ENCODE peak calls at places on chromosomes 12 and 14, in ten cellular contexts. One of them, this sample, is unnamed.

GRCh38 chr14:34633697-34634096 is 3.7 kb upstream of the SNX6 start:
- DNase-seq in stomach: no peak
- DNase-seq in transverse colon: no peak
- DNase-seq in GM12878: no peak
- DNase-seq in esophagus muscularis mucosa: no peak
- DNase-seq in sigmoid colon: no peak
- DNase-seq in GM23338: no peak
- DNase-seq in breast epithelium: no peak
- DNase-seq in K562: no peak
- DNase-seq in HCT116: no peak
- DNase-seq in this sample: no peak

GRCh38 chr12:127386723-127387122 is 880.2 kb upstream of the TMEM132C start:
- DNase-seq in transverse colon: no peak
- DNase-seq in GM23338: no peak
- DNase-seq in breast epithelium: no peak
- DNase-seq in esophagus muscularis mucosa: no peak
- DNase-seq in HCT116: no peak
- DNase-seq in GM12878: no peak
- DNase-seq in K562: no peak
- DNase-seq in sigmoid colon: no peak
- DNase-seq in stomach: no peak
- DNase-seq in this sample: no peak

GRCh38 chr14:21264025-21264801 is 5.0 kb downstream of the HNRNPC start:
- DNase-seq in stomach: no peak
- DNase-seq in sigmoid colon: no peak
- DNase-seq in GM23338: no peak
- DNase-seq in GM12878: peak; percentile 56
- DNase-seq in HCT116: no peak
- DNase-seq in K562: no peak
- DNase-seq in esophagus muscularis mucosa: no peak
- DNase-seq in breast epithelium: no peak
- DNase-seq in transverse colon: no peak
- DNase-seq in this sample: no peak

GRCh38 chr12:3407723-3408122 is 83.3 kb upstream of the PRMT8 start:
- DNase-seq in HCT116: no peak
- DNase-seq in GM12878: no peak
- DNase-seq in breast epithelium: no peak
- DNase-seq in transverse colon: no peak
- DNase-seq in K562: no peak
- DNase-seq in sigmoid colon: no peak
- DNase-seq in esophagus muscularis mucosa: no peak
- DNase-seq in stomach: no peak
- DNase-seq in GM23338: no peak
- DNase-seq in this sample: no peak

GRCh38 chr12:108231109-108231905 is 102.2 kb downstream of the WSCD2 start:
- DNase-seq in GM12878: no peak
- DNase-seq in HCT116: no peak
- DNase-seq in transverse colon: no peak
- DNase-seq in stomach: no peak
- DNase-seq in sigmoid colon: no peak
- DNase-seq in K562: no peak
- DNase-seq in breast epithelium: no peak
- DNase-seq in GM23338: peak; percentile 54
- DNase-seq in esophagus muscularis mucosa: no peak
- DNase-seq in this sample: no peak

GRCh38 chr14:101535232-101535631 is 26.1 kb upstream of the DIO3 start:
- DNase-seq in GM23338: no peak
- DNase-seq in GM12878: no peak
- DNase-seq in sigmoid colon: no peak
- DNase-seq in transverse colon: peak; percentile 27
- DNase-seq in stomach: no peak
- DNase-seq in esophagus muscularis mucosa: no peak
- DNase-seq in breast epithelium: no peak
- DNase-seq in HCT116: no peak
- DNase-seq in K562: no peak
- DNase-seq in this sample: no peak

GRCh38 chr12:68405292-68405900 is 73.2 kb upstream of the MDM1 start:
- DNase-seq in stomach: no peak
- DNase-seq in GM23338: no peak
- DNase-seq in transverse colon: no peak
- DNase-seq in GM12878: no peak
- DNase-seq in K562: no peak
- DNase-seq in breast epithelium: no peak
- DNase-seq in esophagus muscularis mucosa: no peak
- DNase-seq in sigmoid colon: no peak
- DNase-seq in HCT116: no peak
- DNase-seq in this sample: no peak

GRCh38 chr12:25648460-25648859 is 95.4 kb upstream of the LMNTD1 start:
- DNase-seq in GM12878: no peak
- DNase-seq in stomach: no peak
- DNase-seq in esophagus muscularis mucosa: no peak
- DNase-seq in GM23338: peak; percentile 41
- DNase-seq in sigmoid colon: peak; percentile 89
- DNase-seq in breast epithelium: peak; percentile 76
- DNase-seq in K562: no peak
- DNase-seq in HCT116: peak; percentile 56
- DNase-seq in transverse colon: peak; percentile 17
- DNase-seq in this sample: no peak

GRCh38 chr12:102454808-102455760 is 25.3 kb downstream of the IGF1 start:
- DNase-seq in HCT116: no peak
- DNase-seq in breast epithelium: no peak
- DNase-seq in GM12878: no peak
- DNase-seq in stomach: no peak
- DNase-seq in transverse colon: peak; percentile 19
- DNase-seq in K562: no peak
- DNase-seq in esophagus muscularis mucosa: no peak
- DNase-seq in GM23338: no peak
- DNase-seq in sigmoid colon: peak; percentile 80
- DNase-seq in this sample: no peak

GRCh38 chr12:102459314-102459713 is 21.0 kb downstream of the IGF1 start:
- DNase-seq in HCT116: no peak
- DNase-seq in sigmoid colon: no peak
- DNase-seq in transverse colon: no peak
- DNase-seq in GM12878: no peak
- DNase-seq in GM23338: no peak
- DNase-seq in K562: no peak
- DNase-seq in stomach: no peak
- DNase-seq in esophagus muscularis mucosa: no peak
- DNase-seq in breast epithelium: no peak
- DNase-seq in this sample: no peak

GRCh38 chr12:102452605-102453004 is 27.8 kb downstream of the IGF1 start:
- DNase-seq in HCT116: no peak
- DNase-seq in stomach: no peak
- DNase-seq in GM12878: no peak
- DNase-seq in esophagus muscularis mucosa: no peak
- DNase-seq in breast epithelium: no peak
- DNase-seq in transverse colon: no peak
- DNase-seq in sigmoid colon: no peak
- DNase-seq in K562: no peak
- DNase-seq in GM23338: no peak
- DNase-seq in this sample: no peak

DNA sequence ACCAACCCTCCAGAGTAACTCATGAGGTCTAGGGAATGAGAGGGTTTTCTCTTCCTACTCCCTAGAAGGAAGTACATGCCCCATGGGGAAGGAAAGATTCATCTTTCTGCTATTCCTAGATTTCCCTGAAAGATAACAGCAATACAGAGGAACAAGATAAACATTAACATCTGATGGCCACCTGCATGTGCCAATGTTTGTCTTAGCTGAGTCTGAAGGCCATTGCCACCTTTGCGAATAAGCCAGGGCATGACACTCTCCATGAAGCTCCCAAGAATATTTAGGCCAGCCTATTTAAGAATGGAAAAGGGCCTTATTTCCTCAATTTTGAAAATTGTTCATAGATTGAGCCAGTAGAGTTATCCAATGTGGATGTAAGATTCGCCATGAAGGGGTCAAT is 26.0 kb downstream of the IGF1 start:
- DNase-seq in K562: no peak
- DNase-seq in GM12878: no peak
- DNase-seq in transverse colon: no peak
- DNase-seq in stomach: no peak
- DNase-seq in HCT116: no peak
- DNase-seq in esophagus muscularis mucosa: no peak
- DNase-seq in sigmoid colon: no peak
- DNase-seq in GM23338: no peak
- DNase-seq in breast epithelium: no peak
- DNase-seq in this sample: no peak
- TF ChIP-seq POLR2AphosphoS5 in K562: no peak
- TF ChIP-seq POLR2AphosphoS5 in GM12878: no peak
- TF ChIP-seq POLR2AphosphoS5 in transverse colon: no peak
- TF ChIP-seq POLR2AphosphoS5 in stomach: no peak
- TF ChIP-seq POLR2AphosphoS5 in HCT116: no peak
- TF ChIP-seq POLR2AphosphoS5 in esophagus muscularis mucosa: no peak
- TF ChIP-seq POLR2AphosphoS5 in sigmoid colon: no peak
- TF ChIP-seq POLR2AphosphoS5 in GM23338: no peak
- TF ChIP-seq POLR2AphosphoS5 in breast epithelium: no peak
- TF ChIP-seq POLR2AphosphoS5 in this sample: no peak

DNA sequence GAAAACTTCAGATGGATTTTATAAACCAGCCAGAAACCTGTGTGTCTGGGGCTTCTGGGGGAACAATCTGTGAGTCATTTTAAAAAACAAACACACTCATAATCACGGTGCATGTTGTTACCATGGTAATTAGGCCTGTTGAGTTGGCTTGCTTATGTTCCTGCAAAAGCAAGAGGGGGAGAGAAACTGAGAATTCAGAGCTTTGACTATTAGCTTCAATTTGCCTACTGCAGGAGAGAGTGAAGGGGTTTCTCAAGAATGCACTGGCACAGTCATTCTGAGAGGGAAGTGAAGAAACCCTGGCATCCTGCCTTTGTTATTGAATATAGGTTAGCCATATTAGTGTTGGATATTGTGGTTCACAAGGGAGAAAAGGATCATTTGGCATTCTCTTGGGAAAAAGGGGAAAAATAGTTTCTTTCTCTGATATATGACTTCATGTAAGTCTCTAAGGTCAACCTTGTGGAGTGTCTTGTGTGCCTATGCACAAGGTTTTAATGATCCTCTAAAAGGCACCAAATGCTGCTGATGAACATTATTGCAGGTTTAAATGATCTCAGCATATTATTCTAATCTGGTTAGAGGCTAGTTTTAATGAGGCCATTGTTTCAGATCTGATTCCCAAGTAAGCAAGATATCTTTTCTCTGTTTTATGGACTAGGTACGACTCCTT is 12.9 kb downstream of the GNG2 start:
- DNase-seq in breast epithelium: no peak
- DNase-seq in sigmoid colon: no peak
- DNase-seq in stomach: no peak
- DNase-seq in K562: no peak
- DNase-seq in HCT116: peak; percentile 24
- DNase-seq in esophagus muscularis mucosa: no peak
- DNase-seq in transverse colon: no peak
- DNase-seq in GM12878: peak; percentile 94
- DNase-seq in GM23338: no peak
- DNase-seq in this sample: no peak
- H3K4me1 ChIP-seq in breast epithelium: no peaks in the 10 kb centered on the region
- H3K4me1 ChIP-seq in sigmoid colon: no peaks in the 10 kb centered on the region
- H3K4me1 ChIP-seq in stomach: peaks cover 21% of the 10 kb centered on the region
- H3K4me1 ChIP-seq in K562: no peaks in the 10 kb centered on the region
- H3K4me1 ChIP-seq in HCT116: peaks cover 12% of the 10 kb centered on the region
- H3K4me1 ChIP-seq in esophagus muscularis mucosa: peaks cover 16% of the 10 kb centered on the region
- H3K4me1 ChIP-seq in transverse colon: peaks cover 10% of the 10 kb centered on the region
- H3K4me1 ChIP-seq in GM12878: peaks cover 42% of the 10 kb centered on the region
- H3K4me1 ChIP-seq in GM23338: peaks cover 5% of the 10 kb centered on the region
- H3K4me1 ChIP-seq in this sample: peaks cover 8% of the 10 kb centered on the region

DNA sequence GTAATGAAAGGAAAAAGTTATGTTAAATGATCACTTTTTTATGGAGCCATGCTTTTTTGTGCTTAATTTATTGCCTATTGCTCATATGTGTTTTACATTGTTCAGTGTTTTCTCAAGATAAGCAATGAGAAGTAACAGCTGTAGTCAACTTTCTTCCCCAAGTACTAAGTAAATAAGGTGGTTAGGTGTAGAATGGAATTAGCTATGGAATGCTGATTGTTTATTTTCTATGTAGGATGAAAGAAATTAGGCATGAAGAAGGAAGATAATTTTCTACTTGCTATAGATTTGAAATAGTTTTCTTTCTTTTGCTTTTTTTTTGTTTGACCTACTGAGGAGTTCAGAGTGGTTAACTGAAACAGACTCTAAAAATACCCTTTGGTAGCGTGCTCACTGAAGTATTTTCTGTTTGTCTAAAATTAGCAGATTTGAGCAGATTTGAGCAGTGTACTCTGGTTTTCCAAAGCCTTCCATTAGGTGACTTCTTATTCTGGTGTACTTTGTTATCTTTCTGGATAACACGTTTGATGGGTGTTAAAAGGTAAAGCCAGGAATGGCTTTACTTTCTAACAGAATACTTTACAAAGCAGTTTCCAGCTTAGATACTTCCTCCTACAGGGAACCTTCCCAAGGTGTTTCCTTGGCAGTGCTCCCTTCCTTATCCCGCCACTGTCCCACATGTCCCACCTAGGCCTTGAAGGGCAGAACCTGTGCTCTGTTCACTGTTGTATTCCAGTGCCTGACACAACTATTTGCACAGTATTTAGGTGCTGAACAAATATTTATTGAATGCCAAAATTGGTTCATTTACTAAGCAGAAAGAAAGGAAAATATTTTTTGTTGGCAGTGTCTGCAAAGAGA is 56.0 kb downstream of the RASSF3 start:
- DNase-seq in sigmoid colon: no peak
- DNase-seq in stomach: no peak
- DNase-seq in transverse colon: no peak
- DNase-seq in HCT116: no peak
- DNase-seq in esophagus muscularis mucosa: no peak
- DNase-seq in breast epithelium: no peak
- DNase-seq in K562: no peak
- DNase-seq in GM12878: no peak
- DNase-seq in GM23338: no peak
- DNase-seq in this sample: no peak
- H3K4me3 ChIP-seq in sigmoid colon: no peak overlapping the region
- H3K4me3 ChIP-seq in stomach: peak overlapping the region; percentile 2
- H3K4me3 ChIP-seq in transverse colon: no peak overlapping the region
- H3K4me3 ChIP-seq in HCT116: no peak overlapping the region
- H3K4me3 ChIP-seq in esophagus muscularis mucosa: no peak overlapping the region
- H3K4me3 ChIP-seq in breast epithelium: no peak overlapping the region
- H3K4me3 ChIP-seq in K562: no peak overlapping the region
- H3K4me3 ChIP-seq in GM12878: peak overlapping the region; percentile 57
- H3K4me3 ChIP-seq in GM23338: no peak overlapping the region
- H3K4me3 ChIP-seq in this sample: no peak overlapping the region

DNA sequence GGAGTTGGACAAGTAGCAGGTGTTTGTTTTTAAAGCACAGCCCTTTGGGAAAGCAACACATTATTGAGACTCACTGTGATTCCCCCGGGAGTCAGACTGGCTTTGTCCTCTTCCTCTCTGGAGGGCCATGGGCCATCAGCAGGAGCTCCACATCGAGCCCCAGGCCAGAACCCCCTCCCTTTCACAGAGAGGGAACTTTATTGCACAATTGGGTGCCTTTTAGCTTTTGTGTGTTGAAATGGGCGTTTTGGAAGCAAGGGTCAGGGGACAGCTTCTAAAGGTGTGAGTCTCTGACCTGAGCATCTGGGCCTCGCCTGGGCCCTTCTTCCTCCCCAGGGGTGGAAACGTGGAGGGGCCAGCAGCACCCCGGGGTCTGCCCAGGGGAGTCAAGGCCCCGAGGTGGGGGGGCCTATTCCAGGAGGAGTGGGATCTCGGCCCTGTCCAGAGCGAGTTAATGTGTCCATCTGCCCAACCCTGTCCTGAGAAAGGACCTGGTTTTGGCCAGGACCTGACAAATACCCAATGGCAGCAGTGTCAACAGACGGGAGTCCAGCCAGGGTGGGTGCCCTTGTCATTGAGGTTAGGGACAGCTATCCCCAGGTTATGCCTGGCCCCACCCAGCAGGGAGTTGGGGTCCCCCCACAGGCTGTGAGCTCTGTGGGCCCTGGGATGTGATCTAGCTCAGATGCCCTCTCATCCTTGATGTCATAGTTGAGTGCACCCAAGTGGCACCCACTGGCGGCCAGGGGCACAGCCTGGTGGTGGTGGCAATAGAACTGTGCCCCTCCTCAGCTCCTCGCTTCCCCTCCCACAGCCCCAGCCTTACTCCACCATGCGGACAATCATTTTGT is 37.1 kb downstream of the SLC8B1 start:
- DNase-seq in breast epithelium: no peak
- DNase-seq in GM23338: no peak
- DNase-seq in transverse colon: no peak
- DNase-seq in esophagus muscularis mucosa: no peak
- DNase-seq in K562: no peak
- DNase-seq in sigmoid colon: no peak
- DNase-seq in HCT116: no peak
- DNase-seq in GM12878: no peak
- DNase-seq in stomach: no peak
- DNase-seq in this sample: no peak
- TF ChIP-seq POLR2AphosphoS5 in breast epithelium: no peak
- TF ChIP-seq POLR2AphosphoS5 in GM23338: no peak
- TF ChIP-seq POLR2AphosphoS5 in transverse colon: no peak
- TF ChIP-seq POLR2AphosphoS5 in esophagus muscularis mucosa: no peak
- TF ChIP-seq POLR2AphosphoS5 in K562: peak; percentile 2
- TF ChIP-seq POLR2AphosphoS5 in sigmoid colon: no peak
- TF ChIP-seq POLR2AphosphoS5 in HCT116: no peak
- TF ChIP-seq POLR2AphosphoS5 in GM12878: no peak
- TF ChIP-seq POLR2AphosphoS5 in stomach: no peak
- TF ChIP-seq POLR2AphosphoS5 in this sample: no peak